ENCODE peak calls at places on chromosomes 5 and 9, in six cellular contexts. G is NCI-H1105 treated with DMSO at 0.1 percent for 48 hours; B is WTC11; K is dermis blood vessel endothelial cell; Z is Peyer's patch; W is stimulated activated CD4-positive, alpha-beta T cell treated with anti-CD3 and anti-CD28 coated beads, TNF-alpha, amount 100 ng/mL, for 1 hour. U is an unnamed sample.
A peak's percentile ranks its signal among the peaks of the same experiment; 100 is the strongest.

GRCh38 chr5:90562331-90562730 is 3.7 kb downstream of the ADGRV1 start:
- DNase-seq in G (no peak), B (no peak), K (no peak), Z (no peak), W (no peak), U (peak; percentile 53)

GRCh38 chr9:136567651-136568287 is 21.9 kb upstream of the NOTCH1 start:
- DNase-seq in G (no peak), B (peak; percentile 55), K (peak; percentile 64), Z (no peak), W (no peak), U (no peak)

GRCh38 chr5:178674334-178674733 is 47.5 kb upstream of the CLK4 start:
- DNase-seq in G (no peak), B (no peak), K (no peak), Z (no peak), W (no peak), U (no peak)

GRCh38 chr5:146860213-146860891 is 18.2 kb downstream of the PPP2R2B start:
- DNase-seq in G (no peak), B (no peak), K (no peak), Z (no peak), W (no peak), U (no peak)

GRCh38 chr5:28254846-28255245 is 1216.5 kb upstream of the CDH9 start:
- DNase-seq in G (no peak), B (no peak), K (no peak), Z (no peak), W (no peak), U (no peak)

GRCh38 chr5:146620663-146621051 is 104.7 kb upstream of the GPR151 start:
- DNase-seq in G (peak; percentile 93), B (no peak), K (no peak), Z (no peak), W (no peak), U (peak; percentile 97)

GRCh38 chr5:77550416-77550815 is 58.3 kb upstream of the WDR41 start:
- DNase-seq in G (no peak), B (no peak), K (no peak), Z (no peak), W (no peak), U (no peak)

GRCh38 chr5:53151713-53152458 is 42.3 kb upstream of the MOCS2 start:
- DNase-seq in G (no peak), B (no peak), K (peak; percentile 54), Z (no peak), W (no peak), U (no peak)

GRCh38 chr5:36502608-36503007 is 103.8 kb upstream of the SLC1A3 start:
- DNase-seq in G (no peak), B (no peak), K (no peak), Z (no peak), W (no peak), U (no peak)

GRCh38 chr5:64632251-64632650 is 58.1 kb upstream of the SHISAL2B start:
- DNase-seq in G (peak; percentile 41), B (no peak), K (no peak), Z (no peak), W (no peak), U (peak; percentile 7)

GRCh38 chr5:67202830-67203229 is 6.2 kb upstream of the CD180 start:
- DNase-seq in G (no peak), B (no peak), K (no peak), Z (no peak), W (no peak), U (no peak)

GRCh38 chr9:22160235-22160634 is 151.1 kb upstream of the CDKN2B start:
- DNase-seq in G (no peak), B (no peak), K (no peak), Z (no peak), W (no peak), U (no peak)

GRCh38 chr5:170623576-170624181 is 119.9 kb downstream of the KCNIP1 start:
- DNase-seq in G (no peak), B (peak; percentile 82), K (peak; percentile 90), Z (no peak), W (no peak), U (peak; percentile 1)

GRCh38 chr9:124873664-124874063 is 11.7 kb downstream of the ARPC5L start:
- DNase-seq in G (no peak), B (no peak), K (no peak), Z (no peak), W (no peak), U (no peak)

GRCh38 chr5:143094087-143094511 is 309.4 kb downstream of the NR3C1 start:
- DNase-seq in G (no peak), B (peak; percentile 78), K (no peak), Z (no peak), W (no peak), U (no peak)

GRCh38 chr5:164153469-164154172 is 648.2 kb downstream of the MAT2B start:
- DNase-seq in G (no peak), B (no peak), K (no peak), Z (no peak), W (no peak), U (no peak)

GRCh38 chr9:124358617-124359016 is 56.6 kb downstream of the PSMB7 start:
- DNase-seq in G (no peak), B (no peak), K (no peak), Z (no peak), W (no peak), U (no peak)

GRCh38 chr5:67214036-67214435 is 17.4 kb upstream of the CD180 start:
- DNase-seq in G (no peak), B (no peak), K (no peak), Z (no peak), W (no peak), U (no peak)

GRCh38 chr5:166551384-166551783 is 1740.1 kb upstream of the WWC1 start:
- DNase-seq in G (peak; percentile 19), B (no peak), K (no peak), Z (no peak), W (no peak), U (no peak)

GRCh38 chr9:12853021-12853420 is 78.2 kb downstream of the LURAP1L start:
- DNase-seq in G (no peak), B (no peak), K (no peak), Z (no peak), W (no peak), U (no peak)

GRCh38 chr5:10420926-10421325 is 20.8 kb upstream of the ROPN1L start:
- DNase-seq in G (no peak), B (no peak), K (no peak), Z (no peak), W (no peak), U (no peak)

GRCh38 chr5:926416-927171 is 33.9 kb downstream of the TRIP13 start:
- DNase-seq in G (no peak), B (peak; percentile 56), K (peak; percentile 53), Z (no peak), W (no peak), U (no peak)

GRCh38 chr9:120742951-120743416 is 28.7 kb upstream of the MEGF9 start:
- DNase-seq in G (peak; percentile 20), B (no peak), K (peak; percentile 70), Z (no peak), W (no peak), U (peak; percentile 44)

GRCh38 chr5:179407191-179408175 is 62.2 kb upstream of the ADAMTS2 start:
- DNase-seq in G (no peak), B (no peak), K (no peak), Z (no peak), W (no peak), U (no peak)

U was measured in NCI-H146.